ENCODE peak calls at places on chromosomes 7 and 10, in six cellular contexts. R, W, B, N, V and H are unnamed samples.

GRCh38 chr10:100696477-100696901 is 48.9 kb upstream of the PAX2 start:
- DNase-seq in R (no peak), B (no peak), V (no peak), N (no peak), W (no peak), H (no peak)

GRCh38 chr10:121002586-121003205 is 151.5 kb downstream of the WDR11 start:
- DNase-seq in W (no peak), R (no peak), V (no peak), B (no peak), N (no peak), H (no peak)

GRCh38 chr7:36305226-36305625 is 84.4 kb upstream of the ANLN start:
- DNase-seq in B (no peak), R (no peak), V (no peak), W (peak; percentile 18), N (no peak), H (no peak)

GRCh38 chr10:23345861-23346260 is 1.3 kb upstream of the C10orf67 start:
- DNase-seq in V (peak; percentile 97), R (no peak), W (no peak), B (peak; percentile 93), N (peak; percentile 88), H (no peak)

GRCh38 chr10:131077724-131078123 is 233.8 kb downstream of the TCERG1L start:
- DNase-seq in W (no peak), V (no peak), B (no peak), N (no peak), R (no peak), H (no peak)

GRCh38 chr7:155172141-155172540 is 102.0 kb downstream of the HTR5A start:
- DNase-seq in R (no peak), V (no peak), B (no peak), W (no peak), N (no peak), H (no peak)

GRCh38 chr7:150852371-150852905 is at the start of gene AOC1:
- DNase-seq in W (no peak), N (no peak), B (no peak), R (no peak), V (no peak), H (peak; percentile 66)

GRCh38 chr7:105454058-105454739 is 65.5 kb upstream of the SRPK2 start:
- DNase-seq in N (peak; percentile 60), R (peak; percentile 86), B (peak; percentile 78), V (peak; percentile 37), W (no peak), H (no peak)

GRCh38 chr10:128097783-128098182 is 28.4 kb downstream of the MKI67 start:
- DNase-seq in B (no peak), N (no peak), R (no peak), W (no peak), V (no peak), H (peak; percentile 20)

GRCh38 chr7:2760098-2760889 is 72.3 kb downstream of the AMZ1 start:
- DNase-seq in R (peak; percentile 49), B (peak; percentile 52), N (no peak), V (peak; percentile 58), W (no peak), H (peak; percentile 87)

GRCh38 chr7:71846160-71846559 is 566.0 kb downstream of the CALN1 start:
- DNase-seq in N (no peak), V (peak; percentile 28), W (no peak), R (no peak), B (no peak), H (peak; percentile 83)

GRCh38 chr10:131698986-131699385 is 201.8 kb upstream of the PPP2R2D start:
- DNase-seq in W (no peak), N (no peak), V (no peak), R (no peak), B (no peak), H (peak; percentile 20)

GRCh38 chr7:100485514-100485913 is 1.8 kb downstream of the NYAP1 start:
- DNase-seq in B (no peak), R (no peak), W (no peak), N (no peak), V (no peak), H (no peak)

GRCh38 chr10:88411772-88412349 is 171.3 kb downstream of the RNLS start:
- DNase-seq in R (peak; percentile 10), B (no peak), N (no peak), W (no peak), V (no peak), H (no peak)

GRCh38 chr7:6117533-6117932 is 86.4 kb downstream of the ANKRD61 start:
- DNase-seq in N (no peak), B (no peak), R (no peak), W (no peak), V (no peak), H (no peak)

GRCh38 chr10:77287647-77288120 is 349.9 kb downstream of the KCNMA1 start:
- DNase-seq in N (no peak), W (no peak), R (no peak), V (no peak), B (no peak), H (peak; percentile 68)

GRCh38 chr7:1509226-1509625 is 5.0 kb upstream of the INTS1 start:
- DNase-seq in V (no peak), R (no peak), B (no peak), W (no peak), N (no peak), H (no peak)

GRCh38 chr10:73414230-73414981 is 548 bp upstream of the ANXA7 start:
- DNase-seq in B (no peak), V (no peak), R (no peak), W (no peak), N (no peak), H (no peak)

GRCh38 chr10:61963669-61964058 is 62.2 kb downstream of the ARID5B start:
- DNase-seq in R (no peak), N (no peak), W (no peak), B (no peak), V (no peak), H (no peak)

GRCh38 chr10:117796394-117796793 is 250.3 kb downstream of the RAB11FIP2 start:
- DNase-seq in V (no peak), W (no peak), R (no peak), N (no peak), B (no peak), H (no peak)

GRCh38 chr7:20385121-20385520 is 54.4 kb downstream of the ITGB8 start:
- DNase-seq in W (no peak), R (peak; percentile 13), B (peak; percentile 84), V (no peak), N (peak; percentile 57), H (no peak)

GRCh38 chr7:5426226-5426475 is 2.5 kb upstream of the TNRC18 start:
- DNase-seq in W (no peak), B (peak; percentile 71), V (peak; percentile 38), N (no peak), R (no peak), H (no peak)

GRCh38 chr7:90958669-90959068 is 305.6 kb upstream of the FZD1 start:
- DNase-seq in B (peak; percentile 40), N (peak; percentile 76), W (no peak), R (peak; percentile 47), V (no peak), H (no peak)